ENCODE peak calls at places on chromosomes 6 and 20, in ten cellular contexts. One of them, this sample, is unnamed.

GRCh38 chr6:112781236-112781635 is 434.1 kb downstream of the RFPL4B start:
- DNase-seq in coronary artery: no peak
- DNase-seq in HCEC 1CT: peak
- DNase-seq in cardiac muscle cell: peak
- DNase-seq in RKO: no peak
- DNase-seq in germinal center: no peak
- DNase-seq in GM04503: no peak
- DNase-seq in effector CD4-positive, alpha-beta T cell: no peak
- DNase-seq in activated CD8-positive, alpha-beta memory T cell treated with anti-CD3 and anti-CD28 coated beads, Interleukin-2, amount 50 U/mL, for 4 hours: no peak
- DNase-seq in hippocampal formation: no peak
- DNase-seq in this sample: no peak

GRCh38 chr6:161379828-161380598 is 106.2 kb upstream of the AGPAT4 start:
- DNase-seq in coronary artery: no peak
- DNase-seq in RKO: no peak
- DNase-seq in GM04503: no peak
- DNase-seq in HCEC 1CT: no peak
- DNase-seq in effector CD4-positive, alpha-beta T cell: no peak
- DNase-seq in cardiac muscle cell: no peak
- DNase-seq in germinal center: no peak
- DNase-seq in activated CD8-positive, alpha-beta memory T cell treated with anti-CD3 and anti-CD28 coated beads, Interleukin-2, amount 50 U/mL, for 4 hours: no peak
- DNase-seq in hippocampal formation: no peak
- DNase-seq in this sample: no peak

GRCh38 chr6:37612475-37612874 is 85.2 kb downstream of the MDGA1 start:
- DNase-seq in HCEC 1CT: no peak
- DNase-seq in GM04503: no peak
- DNase-seq in activated CD8-positive, alpha-beta memory T cell treated with anti-CD3 and anti-CD28 coated beads, Interleukin-2, amount 50 U/mL, for 4 hours: no peak
- DNase-seq in germinal center: no peak
- DNase-seq in RKO: no peak
- DNase-seq in effector CD4-positive, alpha-beta T cell: no peak
- DNase-seq in hippocampal formation: no peak
- DNase-seq in coronary artery: no peak
- DNase-seq in cardiac muscle cell: no peak
- DNase-seq in this sample: no peak

GRCh38 chr20:63253438-63254236 is 626 bp downstream of the NKAIN4 start:
- DNase-seq in HCEC 1CT: no peak
- DNase-seq in hippocampal formation: no peak
- DNase-seq in germinal center: peak
- DNase-seq in RKO: no peak
- DNase-seq in GM04503: no peak
- DNase-seq in effector CD4-positive, alpha-beta T cell: no peak
- DNase-seq in cardiac muscle cell: peak
- DNase-seq in coronary artery: no peak
- DNase-seq in activated CD8-positive, alpha-beta memory T cell treated with anti-CD3 and anti-CD28 coated beads, Interleukin-2, amount 50 U/mL, for 4 hours: no peak
- DNase-seq in this sample: no peak

GRCh38 chr20:32980131-32980941 is 23.9 kb downstream of the SUN5 start:
- DNase-seq in cardiac muscle cell: no peak
- DNase-seq in effector CD4-positive, alpha-beta T cell: no peak
- DNase-seq in HCEC 1CT: no peak
- DNase-seq in RKO: no peak
- DNase-seq in hippocampal formation: peak
- DNase-seq in activated CD8-positive, alpha-beta memory T cell treated with anti-CD3 and anti-CD28 coated beads, Interleukin-2, amount 50 U/mL, for 4 hours: no peak
- DNase-seq in GM04503: no peak
- DNase-seq in germinal center: no peak
- DNase-seq in coronary artery: no peak
- DNase-seq in this sample: no peak

GRCh38 chr6:39048481-39049399 is at the start of gene GLP1R:
- DNase-seq in HCEC 1CT: no peak
- DNase-seq in effector CD4-positive, alpha-beta T cell: no peak
- DNase-seq in GM04503: no peak
- DNase-seq in hippocampal formation: no peak
- DNase-seq in activated CD8-positive, alpha-beta memory T cell treated with anti-CD3 and anti-CD28 coated beads, Interleukin-2, amount 50 U/mL, for 4 hours: no peak
- DNase-seq in coronary artery: peak
- DNase-seq in RKO: no peak
- DNase-seq in germinal center: peak
- DNase-seq in cardiac muscle cell: peak
- DNase-seq in this sample: no peak

GRCh38 chr6:128070406-128070805 is 169.5 kb upstream of the THEMIS start:
- DNase-seq in RKO: no peak
- DNase-seq in GM04503: no peak
- DNase-seq in germinal center: no peak
- DNase-seq in coronary artery: no peak
- DNase-seq in activated CD8-positive, alpha-beta memory T cell treated with anti-CD3 and anti-CD28 coated beads, Interleukin-2, amount 50 U/mL, for 4 hours: no peak
- DNase-seq in HCEC 1CT: no peak
- DNase-seq in hippocampal formation: no peak
- DNase-seq in cardiac muscle cell: no peak
- DNase-seq in effector CD4-positive, alpha-beta T cell: no peak
- DNase-seq in this sample: no peak

GRCh38 chr6:160477901-160478300 is 129.7 kb downstream of the SLC22A3 start:
- DNase-seq in RKO: no peak
- DNase-seq in effector CD4-positive, alpha-beta T cell: no peak
- DNase-seq in activated CD8-positive, alpha-beta memory T cell treated with anti-CD3 and anti-CD28 coated beads, Interleukin-2, amount 50 U/mL, for 4 hours: no peak
- DNase-seq in GM04503: no peak
- DNase-seq in HCEC 1CT: no peak
- DNase-seq in germinal center: no peak
- DNase-seq in coronary artery: no peak
- DNase-seq in hippocampal formation: no peak
- DNase-seq in cardiac muscle cell: no peak
- DNase-seq in this sample: no peak

GRCh38 chr20:46192376-46192944 is 74.3 kb downstream of the CD40 start:
- DNase-seq in cardiac muscle cell: no peak
- DNase-seq in coronary artery: no peak
- DNase-seq in HCEC 1CT: no peak
- DNase-seq in activated CD8-positive, alpha-beta memory T cell treated with anti-CD3 and anti-CD28 coated beads, Interleukin-2, amount 50 U/mL, for 4 hours: no peak
- DNase-seq in hippocampal formation: no peak
- DNase-seq in germinal center: no peak
- DNase-seq in RKO: no peak
- DNase-seq in effector CD4-positive, alpha-beta T cell: no peak
- DNase-seq in GM04503: no peak
- DNase-seq in this sample: no peak

GRCh38 chr6:56430629-56431600 is 183.5 kb upstream of the COL21A1 start:
- DNase-seq in effector CD4-positive, alpha-beta T cell: no peak
- DNase-seq in activated CD8-positive, alpha-beta memory T cell treated with anti-CD3 and anti-CD28 coated beads, Interleukin-2, amount 50 U/mL, for 4 hours: no peak
- DNase-seq in hippocampal formation: no peak
- DNase-seq in GM04503: no peak
- DNase-seq in RKO: no peak
- DNase-seq in germinal center: no peak
- DNase-seq in cardiac muscle cell: no peak
- DNase-seq in HCEC 1CT: no peak
- DNase-seq in coronary artery: no peak
- DNase-seq in this sample: no peak

GRCh38 chr6:13724174-13724573 is 12.5 kb upstream of the RANBP9 start:
- DNase-seq in cardiac muscle cell: no peak
- DNase-seq in germinal center: no peak
- DNase-seq in coronary artery: no peak
- DNase-seq in RKO: no peak
- DNase-seq in effector CD4-positive, alpha-beta T cell: no peak
- DNase-seq in activated CD8-positive, alpha-beta memory T cell treated with anti-CD3 and anti-CD28 coated beads, Interleukin-2, amount 50 U/mL, for 4 hours: no peak
- DNase-seq in GM04503: no peak
- DNase-seq in HCEC 1CT: no peak
- DNase-seq in hippocampal formation: no peak
- DNase-seq in this sample: no peak

GRCh38 chr6:87664943-87665342 is 37.1 kb downstream of the AKIRIN2 start:
- DNase-seq in activated CD8-positive, alpha-beta memory T cell treated with anti-CD3 and anti-CD28 coated beads, Interleukin-2, amount 50 U/mL, for 4 hours: no peak
- DNase-seq in GM04503: no peak
- DNase-seq in RKO: no peak
- DNase-seq in coronary artery: no peak
- DNase-seq in effector CD4-positive, alpha-beta T cell: no peak
- DNase-seq in hippocampal formation: no peak
- DNase-seq in cardiac muscle cell: no peak
- DNase-seq in germinal center: no peak
- DNase-seq in HCEC 1CT: no peak
- DNase-seq in this sample: no peak

GRCh38 chr6:65896140-65896539 is 189.1 kb upstream of the EYS start:
- DNase-seq in activated CD8-positive, alpha-beta memory T cell treated with anti-CD3 and anti-CD28 coated beads, Interleukin-2, amount 50 U/mL, for 4 hours: no peak
- DNase-seq in hippocampal formation: no peak
- DNase-seq in coronary artery: no peak
- DNase-seq in germinal center: no peak
- DNase-seq in HCEC 1CT: no peak
- DNase-seq in effector CD4-positive, alpha-beta T cell: no peak
- DNase-seq in GM04503: no peak
- DNase-seq in RKO: no peak
- DNase-seq in cardiac muscle cell: no peak
- DNase-seq in this sample: no peak

GRCh38 chr20:46130534-46130933 is 12.4 kb downstream of the CD40 start:
- DNase-seq in effector CD4-positive, alpha-beta T cell: no peak
- DNase-seq in activated CD8-positive, alpha-beta memory T cell treated with anti-CD3 and anti-CD28 coated beads, Interleukin-2, amount 50 U/mL, for 4 hours: no peak
- DNase-seq in coronary artery: no peak
- DNase-seq in RKO: no peak
- DNase-seq in cardiac muscle cell: no peak
- DNase-seq in GM04503: no peak
- DNase-seq in hippocampal formation: no peak
- DNase-seq in HCEC 1CT: no peak
- DNase-seq in germinal center: no peak
- DNase-seq in this sample: no peak

GRCh38 chr20:58418949-58419748 is 30.1 kb downstream of the VAPB start:
- DNase-seq in GM04503: no peak
- DNase-seq in effector CD4-positive, alpha-beta T cell: no peak
- DNase-seq in hippocampal formation: no peak
- DNase-seq in cardiac muscle cell: no peak
- DNase-seq in germinal center: no peak
- DNase-seq in HCEC 1CT: no peak
- DNase-seq in activated CD8-positive, alpha-beta memory T cell treated with anti-CD3 and anti-CD28 coated beads, Interleukin-2, amount 50 U/mL, for 4 hours: no peak
- DNase-seq in coronary artery: no peak
- DNase-seq in RKO: no peak
- DNase-seq in this sample: no peak

GRCh38 chr6:45791181-45791580 is 224.5 kb downstream of the CLIC5 start:
- DNase-seq in activated CD8-positive, alpha-beta memory T cell treated with anti-CD3 and anti-CD28 coated beads, Interleukin-2, amount 50 U/mL, for 4 hours: no peak
- DNase-seq in effector CD4-positive, alpha-beta T cell: no peak
- DNase-seq in RKO: no peak
- DNase-seq in coronary artery: no peak
- DNase-seq in germinal center: no peak
- DNase-seq in HCEC 1CT: peak
- DNase-seq in GM04503: peak
- DNase-seq in hippocampal formation: no peak
- DNase-seq in cardiac muscle cell: no peak
- DNase-seq in this sample: no peak

GRCh38 chr6:41413250-41413649 is 77.8 kb downstream of the NCR2 start:
- DNase-seq in coronary artery: no peak
- DNase-seq in activated CD8-positive, alpha-beta memory T cell treated with anti-CD3 and anti-CD28 coated beads, Interleukin-2, amount 50 U/mL, for 4 hours: no peak
- DNase-seq in germinal center: no peak
- DNase-seq in hippocampal formation: no peak
- DNase-seq in RKO: no peak
- DNase-seq in cardiac muscle cell: no peak
- DNase-seq in HCEC 1CT: no peak
- DNase-seq in GM04503: no peak
- DNase-seq in effector CD4-positive, alpha-beta T cell: no peak
- DNase-seq in this sample: no peak

This sample was measured in esophagus muscularis mucosa.